ENCODE peak calls at places on chromosomes 13 and 19, in nine cellular contexts. C, B, G, Y, A, X, P, D and W are unnamed samples.

GRCh38 chr19:38290631-38291147 is 13.4 kb upstream of the C19orf33 start:
- DNase-seq in C (no peak), B (no peak), G (no peak), Y (no peak), A (no peak), X (no peak), P (no peak), D (no peak), W (peak)

GRCh38 chr13:79096099-79096498 is 310.0 kb downstream of the RBM26 start:
- DNase-seq in C (no peak), B (no peak), G (no peak), Y (no peak), A (no peak), X (no peak), P (no peak), D (no peak), W (no peak)

GRCh38 chr19:7272856-7273578 is 21.2 kb downstream of the INSR start:
- DNase-seq in C (no peak), B (no peak), G (no peak), Y (no peak), A (no peak), X (no peak), P (no peak), D (no peak), W (no peak)

GRCh38 chr13:110108348-110109139 is 198.4 kb downstream of the COL4A1 start:
- DNase-seq in C (no peak), B (no peak), G (peak), Y (peak), A (peak), X (no peak), P (peak), D (peak), W (peak)

GRCh38 chr13:95568131-95568530 is 15.6 kb downstream of the CLDN10 start:
- DNase-seq in C (no peak), B (no peak), G (no peak), Y (no peak), A (no peak), X (no peak), P (no peak), D (no peak), W (no peak)

GRCh38 chr19:10505583-10506229 is 2.5 kb upstream of the KEAP1 start:
- DNase-seq in C (no peak), B (peak), G (peak), Y (peak), A (peak), X (peak), P (peak), D (peak), W (peak)

GRCh38 chr13:19860884-19861655 is 2.4 kb downstream of the ZMYM5 start:
- DNase-seq in C (no peak), B (peak), G (no peak), Y (no peak), A (no peak), X (no peak), P (no peak), D (no peak), W (no peak)

GRCh38 chr13:85140192-85140591 is 659.0 kb downstream of the SLITRK6 start:
- DNase-seq in C (no peak), B (no peak), G (no peak), Y (no peak), A (no peak), X (no peak), P (no peak), D (no peak), W (no peak)

GRCh38 chr13:42577538-42577937 is 3.6 kb downstream of the TNFSF11 start:
- DNase-seq in C (no peak), B (no peak), G (no peak), Y (no peak), A (no peak), X (no peak), P (no peak), D (no peak), W (no peak)

GRCh38 chr13:51225034-51225433 is 2.8 kb downstream of the FAM124A start:
- DNase-seq in C (no peak), B (no peak), G (no peak), Y (no peak), A (no peak), X (no peak), P (no peak), D (no peak), W (no peak)

GRCh38 chr19:33465834-33466233 is 55.8 kb downstream of the PEPD start:
- DNase-seq in C (no peak), B (no peak), G (no peak), Y (no peak), A (no peak), X (no peak), P (no peak), D (no peak), W (no peak)

GRCh38 chr13:99382428-99383133 is 75.4 kb upstream of the GPR183 start:
- DNase-seq in C (no peak), B (no peak), G (no peak), Y (peak), A (no peak), X (no peak), P (no peak), D (peak), W (no peak)

GRCh38 chr13:113591750-113592149 is 7.2 kb downstream of the TFDP1 start:
- DNase-seq in C (no peak), B (peak), G (no peak), Y (peak), A (no peak), X (peak), P (peak), D (peak), W (no peak)

GRCh38 chr13:30082391-30082790 is 225.0 kb downstream of the KATNAL1 start:
- DNase-seq in C (no peak), B (no peak), G (no peak), Y (no peak), A (no peak), X (no peak), P (no peak), D (no peak), W (no peak)

DNA sequence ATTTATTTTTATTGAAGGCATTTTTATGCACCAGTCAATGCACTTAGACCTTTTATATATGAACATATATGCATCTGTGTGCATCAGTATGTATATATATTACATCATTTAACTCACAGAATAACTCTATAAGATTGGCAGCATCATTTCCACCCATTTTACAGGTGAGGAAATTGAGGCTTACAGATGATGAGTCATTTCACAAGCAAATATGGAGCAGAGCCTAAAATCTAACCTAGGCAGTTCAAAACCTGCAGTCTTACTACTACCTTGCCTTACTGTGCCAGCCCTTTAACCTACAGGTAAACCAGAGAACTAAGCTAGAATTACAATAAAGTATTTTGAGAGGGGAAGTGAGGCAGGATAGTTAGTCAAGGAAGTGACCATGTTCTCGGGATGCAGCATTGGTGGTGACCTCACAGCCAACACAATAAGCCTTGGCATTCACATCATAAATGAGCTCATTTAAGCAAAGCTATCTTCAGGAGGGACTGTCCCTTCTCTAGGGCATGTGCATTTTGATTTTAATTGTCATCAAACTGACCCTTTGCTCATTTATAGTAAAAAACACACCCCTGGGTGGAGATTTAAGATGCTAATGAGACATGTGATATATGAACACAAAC is 274.3 kb downstream of the DCLK1 start:
- DNase-seq in C (no peak), B (no peak), G (no peak), Y (no peak), A (no peak), X (no peak), P (no peak), D (no peak), W (no peak)
- TF ChIP-seq POLR2A in C (no peak), B (no peak), G (no peak), Y (no peak), A (no peak), X (no peak), P (no peak), D (no peak), W (no peak)

GRCh38 chr13:40665061-40665753 is 1.2 kb downstream of the FOXO1 start:
- DNase-seq in C (no peak), B (peak), G (peak), Y (peak), A (peak), X (no peak), P (peak), D (peak), W (no peak)

GRCh38 chr13:40666905-40667621 is 622 bp upstream of the FOXO1 start:
- DNase-seq in C (peak), B (peak), G (peak), Y (peak), A (peak), X (peak), P (peak), D (peak), W (peak)

GRCh38 chr13:40665754-40666057 is 735 bp downstream of the FOXO1 start:
- DNase-seq in C (no peak), B (no peak), G (peak), Y (no peak), A (no peak), X (no peak), P (no peak), D (no peak), W (peak)

GRCh38 chr13:40667622-40667978 is 1.2 kb upstream of the FOXO1 start:
- DNase-seq in C (no peak), B (no peak), G (no peak), Y (peak), A (peak), X (peak), P (peak), D (peak), W (no peak)

GRCh38 chr13:40666058-40666904 is at the start of gene FOXO1:
- DNase-seq in C (peak), B (peak), G (peak), Y (peak), A (peak), X (peak), P (peak), D (peak), W (peak)
- TF ChIP-seq POLR2A in C (no peak), B (peak), G (peak), Y (peak), A (peak), X (peak), P (peak), D (peak), W (peak)

GRCh38 chr19:51702754-51703654 is 9.9 kb downstream of the SPACA6 start:
- DNase-seq in C (no peak), B (peak), G (no peak), Y (peak), A (peak), X (peak), P (peak), D (peak), W (no peak)

GRCh38 chr19:51701468-51702100 is 8.5 kb downstream of the SPACA6 start:
- DNase-seq in C (no peak), B (no peak), G (no peak), Y (no peak), A (no peak), X (no peak), P (no peak), D (peak), W (no peak)

GRCh38 chr19:51702103-51702753 is 9.1 kb downstream of the SPACA6 start:
- DNase-seq in C (no peak), B (peak), G (peak), Y (peak), A (peak), X (peak), P (peak), D (peak), W (no peak)

GRCh38 chr19:51704601-51705000 is 11.5 kb downstream of the SPACA6 start:
- DNase-seq in C (no peak), B (no peak), G (no peak), Y (no peak), A (peak), X (no peak), P (peak), D (no peak), W (no peak)

DNA sequence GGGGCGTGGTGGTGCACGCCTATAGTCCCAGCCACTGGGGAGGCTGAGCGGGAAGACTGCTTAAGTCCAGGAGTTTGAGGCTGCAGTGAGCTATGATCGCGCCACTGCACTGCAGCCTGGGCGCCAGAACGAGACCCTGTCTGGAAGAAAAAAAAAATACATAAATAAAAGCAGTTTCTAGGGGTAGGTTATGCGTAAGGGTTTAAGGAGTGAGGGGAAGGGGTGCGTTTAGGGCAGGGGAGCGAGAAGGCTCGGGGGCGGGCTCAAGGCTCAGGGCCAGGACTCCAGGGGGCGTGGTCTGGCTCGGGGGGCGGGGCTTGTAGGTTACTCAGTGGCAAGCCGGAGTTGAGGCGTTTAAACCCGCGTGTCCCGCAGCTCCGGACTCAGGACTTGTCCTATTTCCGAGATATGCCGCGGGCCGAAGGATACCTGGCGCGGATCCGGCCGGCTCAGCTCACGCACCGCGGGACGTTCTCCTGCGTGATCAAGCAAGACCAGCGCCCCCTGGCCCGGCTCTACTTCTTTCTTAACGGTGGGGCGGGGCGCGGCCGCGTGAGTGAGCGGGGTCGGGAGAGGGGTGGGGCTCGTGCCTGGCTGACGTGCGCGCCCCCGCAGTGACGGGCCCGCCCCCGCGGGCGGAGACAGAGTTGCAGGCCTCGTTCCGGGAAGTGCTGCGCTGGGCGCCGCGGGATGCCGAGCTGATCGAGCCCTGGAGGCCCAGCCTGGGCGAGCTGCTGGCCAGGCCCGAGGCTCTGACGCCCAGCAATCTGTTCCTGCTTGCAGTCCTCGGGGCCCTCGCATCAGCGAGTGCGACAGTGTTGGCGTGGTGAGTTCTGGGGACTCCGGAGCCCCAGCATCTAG is 10.8 kb downstream of the SPACA6 start:
- DNase-seq in C (peak), B (peak), G (peak), Y (peak), A (peak), X (peak), P (peak), D (peak), W (no peak)
- TF ChIP-seq POLR2A in C (no peak), B (peak), G (peak), Y (peak), A (peak), X (peak), P (peak), D (peak), W (no peak)

DNA sequence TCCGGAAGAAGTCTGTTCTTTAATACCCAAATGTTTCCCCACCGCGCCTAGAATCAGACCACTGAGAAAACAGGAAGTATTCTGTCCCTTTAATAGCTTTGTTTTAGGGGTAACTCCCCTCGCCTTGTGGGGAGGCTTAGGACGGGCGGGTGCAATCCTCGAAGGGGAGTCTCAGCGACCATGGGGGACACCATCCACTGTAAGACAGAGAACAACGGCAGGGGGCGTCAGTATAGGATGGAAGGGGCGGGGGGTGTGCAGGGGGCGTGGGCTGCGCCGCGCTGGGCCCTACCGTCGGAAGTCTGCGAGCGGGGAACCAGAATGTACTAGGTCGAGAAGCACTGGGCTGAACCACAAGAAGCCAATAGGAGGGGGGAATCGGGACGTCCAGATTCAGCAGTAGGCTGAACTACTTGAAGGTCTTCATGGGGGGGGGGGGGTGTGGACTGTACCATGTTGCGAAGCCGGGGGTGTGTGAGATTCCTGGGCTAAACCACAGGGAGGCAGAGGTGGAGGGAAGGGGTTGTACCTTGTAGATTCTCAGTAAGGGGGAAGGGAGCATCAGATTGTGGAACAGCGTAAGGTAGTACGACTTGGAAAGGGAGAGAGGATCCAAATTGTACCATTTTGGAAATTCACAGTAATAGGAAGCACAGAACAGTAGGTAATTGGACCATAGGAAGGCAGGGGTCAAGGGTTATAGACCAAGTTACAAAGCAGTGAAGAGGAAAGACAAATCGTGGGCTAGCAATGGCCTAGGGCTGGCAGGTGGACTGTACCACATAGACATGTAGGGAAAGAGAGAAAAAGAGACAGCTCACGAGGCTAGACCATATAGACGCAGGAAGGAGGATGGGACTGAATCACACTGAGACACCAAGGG is 1.0 kb upstream of the DBP start:
- DNase-seq in C (peak), B (peak), G (peak), Y (peak), A (peak), X (peak), P (peak), D (peak), W (no peak)
- TF ChIP-seq POLR2A in C (no peak), B (no peak), G (no peak), Y (peak), A (peak), X (peak), P (peak), D (peak), W (peak)

GRCh38 chr19:41395355-41395754 is 1.8 kb downstream of the EXOSC5 start:
- DNase-seq in C (no peak), B (no peak), G (no peak), Y (no peak), A (no peak), X (no peak), P (no peak), D (no peak), W (no peak)

GRCh38 chr19:41398603-41399002 is 985 bp downstream of the BCKDHA start:
- DNase-seq in C (no peak), B (no peak), G (no peak), Y (no peak), A (no peak), X (no peak), P (no peak), D (no peak), W (no peak)

GRCh38 chr19:41399091-41399490 is 1.5 kb downstream of the BCKDHA start:
- DNase-seq in C (no peak), B (no peak), G (no peak), Y (no peak), A (no peak), X (no peak), P (no peak), D (no peak), W (no peak)

GRCh38 chr19:41398042-41398403 is 405 bp downstream of the BCKDHA start:
- DNase-seq in C (no peak), B (no peak), G (no peak), Y (no peak), A (no peak), X (no peak), P (no peak), D (no peak), W (no peak)

GRCh38 chr19:41397086-41398041 is at the start of the genes BCKDHA and EXOSC5:
- DNase-seq in C (peak), B (peak), G (peak), Y (peak), A (peak), X (peak), P (peak), D (peak), W (peak)
- TF ChIP-seq POLR2A in C (no peak), B (no peak), G (peak), Y (peak), A (no peak), X (no peak), P (peak), D (no peak), W (peak)

DNA sequence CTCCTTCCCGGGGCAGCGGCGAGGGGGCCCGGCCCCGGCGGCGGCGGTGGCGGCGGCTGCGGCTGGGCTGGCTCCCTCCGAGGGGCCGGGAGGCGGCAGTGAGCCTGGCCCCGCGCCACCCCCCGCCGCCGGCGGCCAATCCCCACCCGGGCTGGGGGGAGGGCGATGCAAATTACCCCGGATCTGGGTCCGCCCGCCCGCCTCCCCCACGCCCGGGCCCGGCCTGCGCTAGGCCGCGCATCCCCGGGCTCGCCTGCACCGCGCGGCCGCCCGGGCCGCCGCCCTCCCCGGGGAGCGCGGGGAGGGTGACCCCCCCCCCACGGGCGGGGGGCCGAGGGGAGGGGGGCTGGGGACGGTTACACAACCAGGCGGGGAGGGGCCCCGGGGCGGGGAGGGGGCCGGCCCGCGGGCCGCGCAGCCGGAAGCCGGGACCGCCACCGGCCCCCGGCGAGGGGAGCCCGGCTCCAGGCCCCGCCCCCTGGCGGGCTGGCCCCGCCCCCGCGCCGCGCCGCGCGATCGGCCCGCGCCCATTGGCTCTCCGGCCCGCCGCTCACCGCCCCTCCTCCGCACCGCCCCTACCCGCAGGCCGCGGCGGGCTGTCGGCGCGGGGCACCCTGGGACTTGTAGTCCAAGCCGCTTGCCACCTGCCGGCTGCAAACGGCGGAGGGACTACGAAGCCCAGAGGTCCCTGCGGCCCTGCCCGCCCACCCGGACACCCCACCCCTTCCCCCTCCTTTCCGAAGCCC is 1.1 kb downstream of the ZBTB7A start:
- DNase-seq in C (peak), B (peak), G (peak), Y (peak), A (peak), X (peak), P (peak), D (peak), W (peak)
- TF ChIP-seq POLR2A in C (no peak), B (peak), G (no peak), Y (no peak), A (peak), X (no peak), P (no peak), D (no peak), W (peak)